ENCODE peak calls at places on chromosomes 1 and 21, in five cellular contexts. E is stimulated activated CD4-positive, alpha-beta T cell treated with anti-CD3 and anti-CD28 coated beads, Interleukin-12 subunit alpha, Interleukin-12 subunit beta, amount 100 ng/mL, for 48 hours; L is GM04504; Q is effector memory CD4-positive, alpha-beta T cell; P is cardiac fibroblast. X is an unnamed sample.

GRCh38 chr1:149927535-149928387 is at the start of gene SF3B4:
- DNase-seq in E (peak), L (peak), Q (peak), P (peak), X (peak)

GRCh38 chr1:224773646-224774045 is 155.8 kb upstream of the DNAH14 start:
- DNase-seq in E (no peak), L (no peak), Q (no peak), P (no peak), X (no peak)

GRCh38 chr1:234707641-234708040 is 97.7 kb upstream of the IRF2BP2 start:
- DNase-seq in E (no peak), L (no peak), Q (no peak), P (peak), X (no peak)

GRCh38 chr1:47797555-47797954 is 199.6 kb downstream of the TRABD2B start:
- DNase-seq in E (no peak), L (no peak), Q (no peak), P (no peak), X (no peak)

GRCh38 chr1:180501865-180502360 is 464 bp downstream of the ACBD6 start:
- DNase-seq in E (no peak), L (no peak), Q (peak), P (no peak), X (peak)

GRCh38 chr1:116375884-116376733 is 3.1 kb downstream of the ATP1A1 start:
- DNase-seq in E (peak), L (peak), Q (no peak), P (peak), X (peak)

GRCh38 chr21:28922368-28922767 is 70.3 kb downstream of the LTN1 start:
- DNase-seq in E (no peak), L (no peak), Q (no peak), P (no peak), X (no peak)

GRCh38 chr1:64155285-64155684 is 48.1 kb upstream of the UBE2U start:
- DNase-seq in E (no peak), L (no peak), Q (no peak), P (no peak), X (no peak)

GRCh38 chr1:31372961-31373896 is at the start of gene FABP3:
- DNase-seq in E (no peak), L (peak), Q (no peak), P (peak), X (no peak)